ENCODE peak calls at places on chromosomes 11 and 22, in ten cellular contexts. R is HEK293T, E is endothelial cell, J is NCI-H1105, D is activated T-helper 1 cell treated with Interleukin-2 at 50 U/mL for 16 hours, N is neuronal stem cell, U is spleen, B is amygdala, Z is cardiac fibroblast, A is NCI-H2081. Y is an unnamed sample.

GRCh38 chr11:45393826-45394225 is 107.7 kb upstream of the SYT13 start:
- DNase-seq in R (no peak), E (no peak), J (no peak), D (no peak), N (no peak), U (no peak), B (no peak), Z (no peak), A (no peak), Y (no peak)

GRCh38 chr22:29877620-29878019 is 5.4 kb upstream of the MTMR3 start:
- DNase-seq in R (no peak), E (no peak), J (no peak), D (no peak), N (no peak), U (no peak), B (no peak), Z (peak), A (no peak), Y (no peak)

GRCh38 chr11:116420030-116420429 is 352.8 kb downstream of the BUD13 start:
- DNase-seq in R (no peak), E (no peak), J (no peak), D (no peak), N (no peak), U (no peak), B (no peak), Z (no peak), A (no peak), Y (no peak)

GRCh38 chr11:46220313-46220712 is 57.1 kb upstream of the CREB3L1 start:
- DNase-seq in R (no peak), E (no peak), J (no peak), D (no peak), N (no peak), U (no peak), B (no peak), Z (no peak), A (no peak), Y (no peak)

GRCh38 chr11:36135062-36135461 is 154.2 kb downstream of the COMMD9 start:
- DNase-seq in R (no peak), E (no peak), J (no peak), D (no peak), N (no peak), U (no peak), B (no peak), Z (no peak), A (no peak), Y (no peak)

GRCh38 chr11:90476442-90477007 is 253.7 kb upstream of the CHORDC1 start:
- DNase-seq in R (no peak), E (peak), J (peak), D (no peak), N (peak), U (no peak), B (no peak), Z (peak), A (peak), Y (no peak)

GRCh38 chr11:5232150-5232549 is 2.1 kb downstream of the HBD start:
- DNase-seq in R (no peak), E (no peak), J (no peak), D (no peak), N (no peak), U (no peak), B (no peak), Z (no peak), A (no peak), Y (no peak)

GRCh38 chr22:50544078-50544745 is 1.5 kb upstream of the KLHDC7B start:
- DNase-seq in R (peak), E (peak), J (no peak), D (peak), N (peak), U (peak), B (no peak), Z (peak), A (no peak), Y (peak)

GRCh38 chr11:59815754-59816153 is 5.2 kb upstream of the MRPL16 start:
- DNase-seq in R (no peak), E (no peak), J (no peak), D (no peak), N (no peak), U (no peak), B (no peak), Z (no peak), A (no peak), Y (no peak)

GRCh38 chr11:2762451-2762850 is 62.7 kb upstream of the KCNQ1OT1 start:
- DNase-seq in R (no peak), E (peak), J (no peak), D (no peak), N (no peak), U (peak), B (no peak), Z (no peak), A (no peak), Y (no peak)

GRCh38 chr11:103279821-103280220 is 170.6 kb downstream of the DYNC2H1 start:
- DNase-seq in R (no peak), E (no peak), J (no peak), D (no peak), N (no peak), U (no peak), B (no peak), Z (no peak), A (no peak), Y (no peak)

GRCh38 chr22:43428005-43428485 is 16.2 kb downstream of the MPPED1 start:
- DNase-seq in R (no peak), E (no peak), J (no peak), D (no peak), N (no peak), U (no peak), B (no peak), Z (no peak), A (no peak), Y (no peak)

GRCh38 chr22:17896552-17896951 is 122.3 kb upstream of the BID start:
- DNase-seq in R (peak), E (peak), J (no peak), D (no peak), N (no peak), U (no peak), B (peak), Z (peak), A (no peak), Y (no peak)

GRCh38 chr11:24511518-24511917 is 14.7 kb downstream of the LUZP2 start:
- DNase-seq in R (no peak), E (no peak), J (no peak), D (no peak), N (no peak), U (no peak), B (no peak), Z (no peak), A (no peak), Y (no peak)

GRCh38 chr22:43783777-43784176 is 28.3 kb downstream of the EFCAB6 start:
- DNase-seq in R (no peak), E (no peak), J (no peak), D (no peak), N (no peak), U (no peak), B (no peak), Z (no peak), A (no peak), Y (no peak)

GRCh38 chr22:19875531-19876313 is 21.0 kb upstream of the GNB1L start:
- DNase-seq in R (no peak), E (no peak), J (no peak), D (no peak), N (no peak), U (peak), B (no peak), Z (peak), A (no peak), Y (no peak)

GRCh38 chr11:126997196-126997595 is 3.4 kb downstream of the KIRREL3 start:
- DNase-seq in R (no peak), E (no peak), J (no peak), D (no peak), N (no peak), U (no peak), B (no peak), Z (no peak), A (no peak), Y (no peak)

GRCh38 chr22:50051930-50052329 is 6.2 kb downstream of the TTLL8 start:
- DNase-seq in R (no peak), E (no peak), J (no peak), D (no peak), N (no peak), U (no peak), B (no peak), Z (no peak), A (no peak), Y (no peak)

GRCh38 chr11:73240190-73240781 is 22.2 kb downstream of the P2RY2 start:
- DNase-seq in R (no peak), E (no peak), J (no peak), D (no peak), N (no peak), U (peak), B (no peak), Z (peak), A (no peak), Y (no peak)

GRCh38 chr11:58774164-58774593 is 42.4 kb upstream of the GLYAT start:
- DNase-seq in R (no peak), E (no peak), J (no peak), D (no peak), N (no peak), U (no peak), B (no peak), Z (no peak), A (no peak), Y (no peak)

GRCh38 chr11:105344938-105345337 is 205.4 kb upstream of the CARD18 start:
- DNase-seq in R (no peak), E (no peak), J (peak), D (no peak), N (no peak), U (no peak), B (no peak), Z (peak), A (no peak), Y (no peak)